ENCODE peak calls at places on chromosomes 12 and 14, in nine cellular contexts. T, D, U, R, X, N, L, P and E are unnamed samples.

GRCh38 chr12:93704122-93704521 is 26.9 kb downstream of the CRADD start:
- DNase-seq in R (no peak), U (no peak), L (no peak), X (no peak), D (no peak), P (no peak), T (no peak), N (no peak), E (no peak)

GRCh38 chr12:113855998-113856397 is 110.1 kb downstream of the RBM19 start:
- DNase-seq in T (no peak), R (no peak), N (no peak), P (no peak), U (no peak), D (no peak), X (no peak), L (no peak), E (no peak)

GRCh38 chr12:40015360-40015759 is 90.5 kb downstream of the SLC2A13 start:
- DNase-seq in R (peak; percentile 18), T (no peak), D (no peak), U (no peak), L (no peak), P (no peak), X (no peak), N (no peak), E (no peak)

GRCh38 chr12:102948941-102949352 is 8.5 kb upstream of the ASCL1 start:
- DNase-seq in P (peak; percentile 53), T (peak; percentile 3), R (no peak), D (peak; percentile 78), X (peak; percentile 21), U (peak; percentile 40), L (no peak), N (peak; percentile 74), E (peak; percentile 50)

GRCh38 chr12:6363330-6364036 is 11.9 kb downstream of the SCNN1A start:
- DNase-seq in T (peak; percentile 17), N (no peak), U (peak; percentile 63), D (peak; percentile 74), L (peak; percentile 94), R (no peak), P (no peak), X (peak; percentile 38), E (peak; percentile 56)

GRCh38 chr14:105398044-105398725 is at the start of gene TEX22:
- DNase-seq in D (peak; percentile 96), X (peak; percentile 90), R (peak; percentile 64), L (peak; percentile 96), U (peak; percentile 82), P (peak; percentile 52), T (peak; percentile 58), N (peak; percentile 90), E (peak; percentile 92)

GRCh38 chr12:24561411-24561871 is 387.5 kb downstream of the BCAT1 start:
- DNase-seq in P (peak; percentile 10), U (peak; percentile 21), D (no peak), X (no peak), R (peak; percentile 72), T (no peak), L (no peak), N (no peak), E (no peak)

GRCh38 chr14:64723691-64724577 is 19.7 kb downstream of the PLEKHG3 start:
- DNase-seq in L (no peak), R (peak; percentile 53), N (no peak), D (no peak), U (no peak), T (no peak), P (no peak), X (no peak), E (peak; percentile 40)

GRCh38 chr12:122449317-122449716 is 26.8 kb upstream of the CLIP1 start:
- DNase-seq in T (peak; percentile 61), R (peak; percentile 72), P (peak; percentile 60), L (no peak), N (no peak), D (no peak), U (no peak), X (peak; percentile 37), E (no peak)

GRCh38 chr14:68952544-68953535 is 26.3 kb downstream of the ACTN1 start:
- DNase-seq in N (no peak), D (peak; percentile 85), U (no peak), P (no peak), R (peak; percentile 71), L (no peak), T (no peak), X (no peak), E (no peak)

GRCh38 chr12:11059041-11059440 is 3.1 kb downstream of the TAS2R46 start:
- DNase-seq in R (no peak), T (no peak), X (no peak), U (no peak), D (no peak), L (no peak), P (no peak), N (no peak), E (no peak)

GRCh38 chr14:26841920-26842741 is 244.3 kb upstream of the NOVA1 start:
- DNase-seq in L (no peak), U (peak; percentile 70), X (no peak), T (no peak), N (no peak), R (peak; percentile 35), D (no peak), P (peak; percentile 53), E (no peak)

GRCh38 chr14:31829256-31829923 is 247.7 kb upstream of the ARHGAP5 start:
- DNase-seq in N (no peak), X (no peak), U (no peak), P (peak; percentile 81), R (peak; percentile 38), T (no peak), L (no peak), D (no peak), E (no peak)

GRCh38 chr14:61812347-61813100 is 50.3 kb downstream of the SNAPC1 start:
- DNase-seq in R (no peak), N (peak; percentile 2), U (no peak), D (peak; percentile 37), P (no peak), X (no peak), T (no peak), L (peak; percentile 83), E (no peak)

GRCh38 chr14:94638330-94638729 is 26.1 kb downstream of the SERPINA3 start:
- DNase-seq in T (no peak), L (no peak), N (no peak), R (peak; percentile 2), U (no peak), D (no peak), X (no peak), P (peak; percentile 28), E (no peak)

GRCh38 chr14:64196668-64197411 is 97.3 kb downstream of the ESR2 start:
- DNase-seq in P (peak; percentile 57), U (no peak), D (peak; percentile 71), R (peak; percentile 37), N (peak; percentile 44), X (no peak), T (no peak), L (peak; percentile 87), E (no peak)

GRCh38 chr12:98058838-98059237 is 456.6 kb upstream of the TMPO start:
- DNase-seq in D (no peak), L (no peak), N (no peak), U (no peak), R (no peak), T (no peak), X (no peak), P (no peak), E (no peak)

GRCh38 chr12:78970041-78970440 is 105.5 kb downstream of the SYT1 start:
- DNase-seq in T (no peak), U (no peak), P (no peak), X (no peak), D (no peak), R (no peak), N (no peak), L (no peak), E (no peak)

GRCh38 chr14:50335989-50336391 is 23.9 kb downstream of the DMAC2L start:
- DNase-seq in R (no peak), D (peak; percentile 82), T (no peak), U (no peak), N (peak; percentile 13), L (no peak), X (peak; percentile 85), P (peak; percentile 52), E (no peak)

GRCh38 chr12:47189753-47190152 is 110.0 kb upstream of the AMIGO2 start:
- DNase-seq in X (no peak), T (no peak), P (no peak), R (no peak), N (no peak), U (no peak), D (no peak), L (no peak), E (no peak)

GRCh38 chr12:119154435-119154818 is 24.3 kb upstream of the HSPB8 start:
- DNase-seq in L (no peak), X (no peak), N (no peak), D (peak; percentile 53), U (no peak), P (no peak), T (no peak), R (no peak), E (no peak)

GRCh38 chr12:27907766-27908165 is 64.8 kb downstream of the PTHLH start:
- DNase-seq in X (no peak), N (no peak), T (no peak), U (no peak), R (no peak), P (no peak), D (no peak), L (no peak), E (no peak)

GRCh38 chr14:77844802-77845201 is 44.9 kb downstream of the ADCK1 start:
- DNase-seq in L (no peak), U (no peak), T (no peak), X (peak; percentile 6), D (no peak), R (no peak), N (no peak), P (no peak), E (no peak)

GRCh38 chr14:68747366-68747765 is 45.5 kb downstream of the ZFP36L1 start:
- DNase-seq in L (no peak), D (no peak), X (no peak), U (no peak), R (no peak), P (no peak), N (no peak), T (no peak), E (no peak)

GRCh38 chr12:2924019-2924418 is 33.3 kb downstream of the TULP3 start:
- DNase-seq in D (no peak), L (no peak), U (no peak), N (no peak), P (peak; percentile 26), X (no peak), T (no peak), R (peak; percentile 69), E (no peak)

GRCh38 chr12:50314629-50315312 is 31.5 kb upstream of the LIMA1 start:
- DNase-seq in P (peak; percentile 53), L (no peak), T (no peak), U (no peak), D (peak; percentile 40), X (peak; percentile 65), N (peak; percentile 15), R (peak; percentile 55), E (no peak)